ENCODE peak calls at places on chromosome 10, in five cellular contexts. L is HepG2; U is epithelial cell of proximal tubule; N is astrocyte of the spinal cord; J is CD8-positive, alpha-beta T cell. B is an unnamed sample.

GRCh38 chr10:18501610-18502009 is 149.8 kb downstream of the NSUN6 start:
- DNase-seq in N (no peak), J (no peak), L (no peak), U (no peak), B (no peak)

GRCh38 chr10:45557275-45557905 is 115.2 kb downstream of the ZFAND4 start:
- DNase-seq in J (no peak), N (no peak), L (peak; percentile 49), U (no peak), B (no peak)

GRCh38 chr10:50369931-50370330 is 118.6 kb upstream of the ASAH2 start:
- DNase-seq in J (no peak), N (no peak), L (no peak), U (no peak), B (no peak)

GRCh38 chr10:11414314-11415038 is 197.0 kb downstream of the USP6NL start:
- DNase-seq in L (no peak), U (no peak), J (no peak), N (no peak), B (no peak)

GRCh38 chr10:126052171-126052570 is 155.8 kb downstream of the FANK1 start:
- DNase-seq in U (no peak), L (no peak), J (no peak), N (no peak), B (no peak)

GRCh38 chr10:12783326-12783725 is 218.2 kb downstream of the CCDC3 start:
- DNase-seq in N (no peak), U (no peak), L (no peak), J (no peak), B (no peak)

GRCh38 chr10:62380002-62380401 is 5.8 kb downstream of the ZNF365 start:
- DNase-seq in N (peak; percentile 72), L (peak; percentile 10), U (peak; percentile 32), J (no peak), B (peak; percentile 24)

GRCh38 chr10:61923210-61924024 is 21.9 kb downstream of the ARID5B start:
- DNase-seq in L (peak; percentile 16), N (peak; percentile 56), U (no peak), J (no peak), B (no peak)

GRCh38 chr10:122140941-122141623 is 130.0 kb upstream of the BTBD16 start:
- DNase-seq in U (peak; percentile 83), J (no peak), N (peak; percentile 95), L (peak; percentile 27), B (no peak)

GRCh38 chr10:93514496-93514895 is 18.1 kb downstream of the CEP55 start:
- DNase-seq in L (no peak), J (no peak), U (no peak), N (no peak), B (no peak)

GRCh38 chr10:18683427-18683826 is 24.2 kb downstream of the ARL5B start:
- DNase-seq in U (no peak), L (no peak), N (peak; percentile 38), J (no peak), B (no peak)

GRCh38 chr10:68553138-68553537 is 7.0 kb upstream of the TET1 start:
- DNase-seq in N (no peak), J (no peak), U (no peak), L (no peak), B (no peak)

GRCh38 chr10:128040096-128040495 is 86.1 kb downstream of the MKI67 start:
- DNase-seq in U (no peak), J (no peak), N (no peak), L (no peak), B (no peak)

GRCh38 chr10:128036011-128036615 is 90.1 kb downstream of the MKI67 start:
- DNase-seq in L (no peak), J (no peak), N (no peak), U (no peak), B (no peak)

GRCh38 chr10:128040681-128041080 is 85.5 kb downstream of the MKI67 start:
- DNase-seq in L (no peak), N (no peak), U (no peak), J (no peak), B (no peak)

GRCh38 chr10:128035557-128035973 is 90.7 kb downstream of the MKI67 start:
- DNase-seq in N (no peak), J (peak; percentile 78), U (no peak), L (no peak), B (no peak)

GRCh38 chr10:128036746-128037542 is 89.3 kb downstream of the MKI67 start:
- DNase-seq in N (peak; percentile 10), U (peak; percentile 40), L (no peak), J (no peak), B (no peak)
- TF ChIP-seq CTCF in N (no peak), U (no peak), L (no peak), J (no peak), B (no peak)

GRCh38 chr10:5413012-5413938 is 918 bp downstream of the NET1 start:
- DNase-seq in J (no peak), U (no peak), L (peak; percentile 12), N (peak; percentile 52), B (peak; percentile 36)

GRCh38 chr10:5416981-5417380 is 4.6 kb downstream of the NET1 start:
- DNase-seq in U (no peak), J (no peak), L (no peak), N (no peak), B (no peak)

GRCh38 chr10:5412277-5412941 is at the start of gene NET1:
- DNase-seq in L (peak; percentile 80), U (no peak), N (peak; percentile 88), J (peak; percentile 71), B (peak; percentile 70)

GRCh38 chr10:5406918-5407317 is 2.3 kb upstream of the TUBAL3 start:
- DNase-seq in J (no peak), U (no peak), N (no peak), L (no peak), B (no peak)

DNA sequence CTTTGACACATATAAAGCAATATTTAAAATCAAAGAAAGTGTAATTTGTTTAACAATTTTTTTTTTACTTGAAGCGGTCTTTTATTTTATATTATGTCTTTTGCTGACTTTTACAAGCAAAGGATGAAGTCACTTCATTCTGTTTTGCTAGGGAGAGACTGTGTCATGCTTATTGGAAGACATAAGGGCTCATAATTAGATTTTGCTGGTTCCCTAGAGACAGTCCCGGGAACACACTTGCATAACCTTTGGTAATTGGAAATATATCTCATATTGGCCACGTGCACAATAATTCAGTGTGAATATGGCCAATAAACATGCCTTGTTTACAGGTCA is 448 bp upstream of the NET1 start:
- DNase-seq in N (no peak), U (no peak), L (no peak), J (no peak), B (no peak)
- H3K4me3 ChIP-seq in N (peak overlapping the region; percentile 61), U (peak overlapping the region; percentile 88), L (peak overlapping the region; percentile 92), J (peak overlapping the region; percentile 59), B (peak overlapping the region; percentile 73)

GRCh38 chr10:28840202-28840601 is 162.9 kb downstream of the BAMBI start:
- DNase-seq in L (no peak), U (no peak), N (no peak), J (no peak), B (no peak)
- TF ChIP-seq CTCF in L (no peak), U (no peak), N (no peak), J (no peak), B (no peak)

GRCh38 chr10:4383683-4384082 is 442.3 kb upstream of the AKR1E2 start:
- DNase-seq in L (no peak), N (no peak), U (peak; percentile 10), J (no peak), B (no peak)
- H3K4me3 ChIP-seq in L (no peak overlapping the region), N (no peak overlapping the region), U (no peak overlapping the region), J (no peak overlapping the region), B (no peak overlapping the region)

DNA sequence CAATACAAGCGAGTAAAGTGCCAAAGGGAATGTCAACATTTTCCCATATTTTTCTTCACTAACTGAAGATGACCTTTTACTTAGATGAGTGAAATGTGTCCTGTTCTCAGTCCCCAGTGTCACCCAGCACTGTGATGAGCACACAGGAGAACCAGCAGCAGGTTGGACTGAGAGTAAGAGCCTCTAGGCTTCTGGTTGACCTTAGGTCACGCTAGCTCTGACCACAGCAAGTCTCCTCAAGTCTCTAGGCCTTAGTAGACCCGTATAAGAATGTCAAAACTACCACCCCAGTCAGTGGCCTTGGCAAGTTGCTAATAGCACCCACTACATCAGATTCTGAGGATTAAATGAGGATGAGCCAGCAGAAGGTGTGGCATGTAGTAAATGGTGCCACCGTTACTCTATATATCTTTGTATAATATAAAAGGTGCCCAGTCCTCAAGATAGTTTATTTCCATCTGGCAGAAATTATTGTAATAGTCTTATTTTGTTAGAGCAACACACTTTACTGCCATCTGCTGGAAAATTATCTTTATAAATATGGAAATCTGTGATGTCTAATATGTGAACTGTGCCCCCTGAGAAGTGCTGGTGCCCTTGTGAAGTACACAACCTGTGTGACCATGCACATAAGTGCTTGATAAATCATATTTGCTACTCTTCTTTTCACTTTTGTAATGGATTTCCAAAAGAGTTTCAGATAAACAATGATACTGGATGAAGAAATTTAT is 75.7 kb downstream of the SPAG6 start:
- DNase-seq in J (no peak), U (no peak), N (no peak), L (no peak), B (no peak)
- TF ChIP-seq CTCF in J (peak; percentile 37), U (no peak), N (no peak), L (no peak), B (peak; percentile 14)

GRCh38 chr10:5449227-5449626 is 36.9 kb downstream of the NET1 start:
- DNase-seq in J (no peak), U (no peak), L (no peak), N (no peak), B (no peak)
- H3K4me3 ChIP-seq in J (no peak overlapping the region), U (peak overlapping the region; percentile 69), L (peak overlapping the region; percentile 74), N (peak overlapping the region; percentile 70), B (peak overlapping the region; percentile 59)

B was measured in astrocyte of the cerebellum.